ENCODE peak calls at places on chromosomes 16 and 17, in seven cellular contexts. F is RWPE1; A is stimulated activated CD8-positive, alpha-beta memory T cell treated with anti-CD3 and anti-CD28 coated beads, Interleukin-7, amount 100 ng/mL, for 1 hour; C is occipital lobe; E is NCI-H69; G is NCI-H510A treated with DMSO at 0.1 percent for 48 hours; W is OCI-LY7. J is an unnamed sample.
A peak's percentile ranks its signal among the peaks of the same experiment; 100 is the strongest.

GRCh38 chr17:74957935-74958549 is 14.5 kb downstream of the HID1 start:
- DNase-seq in W (peak; percentile 81), F (peak; percentile 78), A (peak; percentile 71), G (peak; percentile 57), E (peak; percentile 71), C (peak; percentile 46), J (peak; percentile 40)

GRCh38 chr17:5241861-5242671 is 7.4 kb upstream of the SCIMP start:
- DNase-seq in G (no peak), F (no peak), W (peak; percentile 88), C (no peak), E (no peak), A (no peak), J (no peak)

GRCh38 chr17:17792551-17793377 is 44.0 kb downstream of the SREBF1 start:
- DNase-seq in F (no peak), A (no peak), G (no peak), E (peak; percentile 90), W (no peak), C (peak; percentile 75), J (no peak)

GRCh38 chr16:54193656-54194007 is 93.0 kb downstream of the IRX3 start:
- DNase-seq in A (no peak), G (peak; percentile 72), F (peak; percentile 59), C (no peak), E (peak; percentile 86), W (peak; percentile 41), J (peak; percentile 33)

GRCh38 chr16:66207139-66207863 is 159.2 kb upstream of the CDH5 start:
- DNase-seq in W (peak; percentile 18), A (no peak), E (no peak), G (peak; percentile 13), F (no peak), C (no peak), J (no peak)

GRCh38 chr16:65032397-65032796 is 89.5 kb downstream of the CDH11 start:
- DNase-seq in F (no peak), E (no peak), C (no peak), A (no peak), G (no peak), W (no peak), J (no peak)

GRCh38 chr17:7673239-7673638 is 14.1 kb downstream of the TP53 start:
- DNase-seq in E (no peak), W (peak; percentile 29), A (no peak), F (no peak), C (no peak), G (no peak), J (no peak)

GRCh38 chr16:67884684-67885083 is at the start of gene NRN1L:
- DNase-seq in E (peak; percentile 60), G (peak; percentile 70), W (no peak), C (peak; percentile 90), F (peak; percentile 98), A (no peak), J (peak; percentile 55)

GRCh38 chr16:66580605-66581209 is 1.4 kb downstream of the CMTM2 start:
- DNase-seq in C (no peak), G (peak; percentile 1), A (no peak), E (no peak), F (peak; percentile 82), W (no peak), J (no peak)

GRCh38 chr17:32283745-32284207 is 18.1 kb downstream of the RHBDL3 start:
- DNase-seq in W (no peak), F (no peak), A (no peak), C (no peak), G (no peak), E (no peak), J (no peak)

GRCh38 chr17:79615446-79615845 is 4.6 kb upstream of the RBFOX3 start:
- DNase-seq in F (no peak), C (no peak), A (no peak), W (no peak), G (no peak), E (no peak), J (no peak)

GRCh38 chr16:25210758-25211157 is 6.0 kb upstream of the AQP8 start:
- DNase-seq in A (no peak), C (no peak), E (no peak), W (no peak), G (no peak), F (no peak), J (no peak)

GRCh38 chr17:39625198-39625769 is 1.5 kb upstream of the PPP1R1B start:
- DNase-seq in C (no peak), F (no peak), G (no peak), W (no peak), A (no peak), E (no peak), J (no peak)

GRCh38 chr16:31258366-31258765 is 1.4 kb upstream of the ITGAM start:
- DNase-seq in W (no peak), A (no peak), G (no peak), F (no peak), E (no peak), C (no peak), J (no peak)

GRCh38 chr17:29143894-29144293 is 36.3 kb downstream of the MYO18A start:
- DNase-seq in F (no peak), E (peak; percentile 56), A (no peak), C (no peak), W (peak; percentile 59), G (no peak), J (no peak)

GRCh38 chr16:35485915-35486314 is 2026.5 kb downstream of the TP53TG3F start:
- DNase-seq in G (no peak), F (no peak), A (no peak), C (no peak), E (no peak), W (no peak), J (no peak)

GRCh38 chr16:69910964-69911363 is 40.2 kb upstream of the CLEC18A start:
- DNase-seq in W (no peak), F (no peak), G (no peak), A (no peak), C (no peak), E (no peak), J (no peak)

GRCh38 chr17:15510361-15510760 is 42.9 kb upstream of the CDRT4 start:
- DNase-seq in A (no peak), C (no peak), F (no peak), E (no peak), W (no peak), G (no peak), J (peak; percentile 28)

GRCh38 chr16:78762222-78762621 is 662.8 kb downstream of the WWOX start:
- DNase-seq in F (no peak), A (no peak), C (no peak), W (no peak), E (no peak), G (no peak), J (no peak)

GRCh38 chr16:81537721-81538561 is 93.3 kb downstream of the CMIP start:
- DNase-seq in G (no peak), E (no peak), F (no peak), W (peak; percentile 34), A (no peak), C (no peak), J (no peak)